ENCODE peak calls at places on chromosomes 5 and 9, in four cellular contexts. One of them, this sample, is unnamed.

GRCh38 chr5:11372191-11372590 is 532.1 kb downstream of the CTNND2 start:
- DNase-seq in cardiac muscle cell: no peak
- DNase-seq in epithelial cell of esophagus: no peak
- DNase-seq in spleen: no peak
- DNase-seq in this sample: no peak

GRCh38 chr9:129938291-129938979 is 103.2 kb downstream of the USP20 start:
- DNase-seq in cardiac muscle cell: no peak
- DNase-seq in epithelial cell of esophagus: no peak
- DNase-seq in spleen: no peak
- DNase-seq in this sample: no peak

GRCh38 chr5:91225848-91226686 is 157.1 kb downstream of the ARRDC3 start:
- DNase-seq in cardiac muscle cell: peak; percentile 35
- DNase-seq in epithelial cell of esophagus: peak; percentile 68
- DNase-seq in spleen: no peak
- DNase-seq in this sample: peak; percentile 26

GRCh38 chr9:35044071-35044470 is 28.4 kb downstream of the VCP start:
- DNase-seq in cardiac muscle cell: no peak
- DNase-seq in epithelial cell of esophagus: no peak
- DNase-seq in spleen: no peak
- DNase-seq in this sample: no peak

GRCh38 chr5:14998494-14998893 is 126.9 kb upstream of the ANKH start:
- DNase-seq in cardiac muscle cell: no peak
- DNase-seq in epithelial cell of esophagus: no peak
- DNase-seq in spleen: no peak
- DNase-seq in this sample: no peak

GRCh38 chr9:4222357-4222756 is 77.5 kb downstream of the GLIS3 start:
- DNase-seq in cardiac muscle cell: peak; percentile 20
- DNase-seq in epithelial cell of esophagus: no peak
- DNase-seq in spleen: no peak
- DNase-seq in this sample: no peak

GRCh38 chr9:126440938-126441337 is 114.3 kb downstream of the MVB12B start:
- DNase-seq in cardiac muscle cell: no peak
- DNase-seq in epithelial cell of esophagus: no peak
- DNase-seq in spleen: no peak
- DNase-seq in this sample: no peak

GRCh38 chr9:76634356-76635054 is 129.7 kb upstream of the PCA3 start:
- DNase-seq in cardiac muscle cell: peak; percentile 11
- DNase-seq in epithelial cell of esophagus: peak; percentile 50
- DNase-seq in spleen: no peak
- DNase-seq in this sample: no peak

GRCh38 chr9:112119225-112120045 is 55.7 kb downstream of the SUSD1 start:
- DNase-seq in cardiac muscle cell: no peak
- DNase-seq in epithelial cell of esophagus: peak; percentile 92
- DNase-seq in spleen: no peak
- DNase-seq in this sample: no peak

GRCh38 chr5:76715734-76716455 is at the start of gene F2R:
- DNase-seq in cardiac muscle cell: peak; percentile 80
- DNase-seq in epithelial cell of esophagus: peak; percentile 56
- DNase-seq in spleen: peak; percentile 92
- DNase-seq in this sample: peak; percentile 66
- TF ChIP-seq CTCF in cardiac muscle cell: peak; percentile 40
- TF ChIP-seq CTCF in epithelial cell of esophagus: peak; percentile 21
- TF ChIP-seq CTCF in spleen: peak; percentile 38
- TF ChIP-seq CTCF in this sample: peak; percentile 80

GRCh38 chr5:74035521-74035937 is 409.5 kb downstream of the ARHGEF28 start:
- DNase-seq in cardiac muscle cell: peak; percentile 29
- DNase-seq in epithelial cell of esophagus: peak; percentile 64
- DNase-seq in spleen: no peak
- DNase-seq in this sample: no peak
- TF ChIP-seq CTCF in cardiac muscle cell: peak; percentile 63
- TF ChIP-seq CTCF in epithelial cell of esophagus: peak; percentile 41
- TF ChIP-seq CTCF in spleen: peak; percentile 41
- TF ChIP-seq CTCF in this sample: no peak

GRCh38 chr9:93061260-93061751 is 2.8 kb downstream of the SUSD3 start:
- DNase-seq in cardiac muscle cell: no peak
- DNase-seq in epithelial cell of esophagus: no peak
- DNase-seq in spleen: no peak
- DNase-seq in this sample: no peak

GRCh38 chr9:93059960-93060591 is 1.6 kb downstream of the SUSD3 start:
- DNase-seq in cardiac muscle cell: no peak
- DNase-seq in epithelial cell of esophagus: no peak
- DNase-seq in spleen: no peak
- DNase-seq in this sample: no peak

GRCh38 chr9:93062364-93062763 is 3.9 kb downstream of the SUSD3 start:
- DNase-seq in cardiac muscle cell: no peak
- DNase-seq in epithelial cell of esophagus: no peak
- DNase-seq in spleen: no peak
- DNase-seq in this sample: no peak

GRCh38 chr9:93060746-93061259 is 2.3 kb downstream of the SUSD3 start:
- DNase-seq in cardiac muscle cell: no peak
- DNase-seq in epithelial cell of esophagus: no peak
- DNase-seq in spleen: no peak
- DNase-seq in this sample: no peak

GRCh38 chr9:93061791-93062299 is 3.3 kb downstream of the SUSD3 start:
- DNase-seq in cardiac muscle cell: no peak
- DNase-seq in epithelial cell of esophagus: no peak
- DNase-seq in spleen: peak; percentile 93
- DNase-seq in this sample: no peak
- TF ChIP-seq CTCF in cardiac muscle cell: no peak
- TF ChIP-seq CTCF in epithelial cell of esophagus: no peak
- TF ChIP-seq CTCF in spleen: no peak
- TF ChIP-seq CTCF in this sample: no peak

GRCh38 chr5:135319928-135320606 is 79.0 kb downstream of the MACROH2A1 start:
- DNase-seq in cardiac muscle cell: no peak
- DNase-seq in epithelial cell of esophagus: no peak
- DNase-seq in spleen: peak; percentile 64
- DNase-seq in this sample: no peak
- TF ChIP-seq CTCF in cardiac muscle cell: peak; percentile 8
- TF ChIP-seq CTCF in epithelial cell of esophagus: no peak
- TF ChIP-seq CTCF in spleen: no peak
- TF ChIP-seq CTCF in this sample: no peak

GRCh38 chr5:1204693-1205242 is 3.4 kb downstream of the SLC6A19 start:
- DNase-seq in cardiac muscle cell: peak; percentile 59
- DNase-seq in epithelial cell of esophagus: peak; percentile 2
- DNase-seq in spleen: no peak
- DNase-seq in this sample: no peak
- TF ChIP-seq CTCF in cardiac muscle cell: peak; percentile 38
- TF ChIP-seq CTCF in epithelial cell of esophagus: peak; percentile 23
- TF ChIP-seq CTCF in spleen: no peak
- TF ChIP-seq CTCF in this sample: no peak

DNA sequence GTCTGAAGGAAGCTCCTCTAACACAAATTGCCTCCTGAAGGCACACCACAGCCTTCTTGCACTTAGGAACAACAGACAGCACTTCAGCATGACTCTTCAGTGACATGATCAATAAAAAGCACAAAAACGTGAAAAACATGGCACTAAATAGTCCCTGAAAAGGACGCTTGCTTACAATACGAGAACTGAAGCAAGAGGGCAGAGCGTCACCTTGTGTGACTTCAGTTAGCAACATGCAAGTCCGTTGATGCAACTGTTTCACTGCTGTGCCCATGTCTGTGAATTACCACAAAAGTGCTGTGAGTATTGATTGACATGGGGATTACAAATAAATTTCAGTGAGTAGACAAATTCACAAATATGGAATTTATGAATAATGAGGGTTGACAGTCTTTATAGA is 219.9 kb upstream of the GAS1 start:
- DNase-seq in cardiac muscle cell: no peak
- DNase-seq in epithelial cell of esophagus: no peak
- DNase-seq in spleen: no peak
- DNase-seq in this sample: no peak
- TF ChIP-seq CTCF in cardiac muscle cell: no peak
- TF ChIP-seq CTCF in epithelial cell of esophagus: no peak
- TF ChIP-seq CTCF in spleen: no peak
- TF ChIP-seq CTCF in this sample: no peak

GRCh38 chr5:150846651-150847333 is 471 bp downstream of the IRGM start:
- DNase-seq in cardiac muscle cell: peak; percentile 83
- DNase-seq in epithelial cell of esophagus: peak; percentile 93
- DNase-seq in spleen: peak; percentile 67
- DNase-seq in this sample: no peak
- TF ChIP-seq CTCF in cardiac muscle cell: peak; percentile 61
- TF ChIP-seq CTCF in epithelial cell of esophagus: peak; percentile 70
- TF ChIP-seq CTCF in spleen: peak; percentile 74
- TF ChIP-seq CTCF in this sample: peak; percentile 72

GRCh38 chr5:71738962-71739361 is 19.9 kb downstream of the CARTPT start:
- DNase-seq in cardiac muscle cell: no peak
- DNase-seq in epithelial cell of esophagus: no peak
- DNase-seq in spleen: no peak
- DNase-seq in this sample: no peak
- TF ChIP-seq CTCF in cardiac muscle cell: no peak
- TF ChIP-seq CTCF in epithelial cell of esophagus: no peak
- TF ChIP-seq CTCF in spleen: no peak
- TF ChIP-seq CTCF in this sample: no peak

This sample was measured in natural killer cell.